ENCODE peak calls at places on chromosomes 5 and 9, in seven cellular contexts. One of them, this sample, is unnamed.

GRCh38 chr5:110900829-110901228 is 162.0 kb downstream of the SLC25A46 start:
- DNase-seq in small intestine: no peak
- DNase-seq in neuronal stem cell: no peak
- DNase-seq in neural progenitor cell: no peak
- DNase-seq in fibroblast of lung: peak
- DNase-seq in heart left ventricle: no peak
- DNase-seq in epithelial cell of prostate: peak
- DNase-seq in this sample: no peak

GRCh38 chr9:122080986-122081385 is 12.1 kb downstream of the TTLL11 start:
- DNase-seq in small intestine: no peak
- DNase-seq in neuronal stem cell: no peak
- DNase-seq in neural progenitor cell: no peak
- DNase-seq in fibroblast of lung: peak
- DNase-seq in heart left ventricle: no peak
- DNase-seq in epithelial cell of prostate: no peak
- DNase-seq in this sample: no peak

GRCh38 chr9:95952471-95952870 is 77.0 kb downstream of the ERCC6L2 start:
- DNase-seq in small intestine: no peak
- DNase-seq in neuronal stem cell: no peak
- DNase-seq in neural progenitor cell: no peak
- DNase-seq in fibroblast of lung: peak
- DNase-seq in heart left ventricle: no peak
- DNase-seq in epithelial cell of prostate: no peak
- DNase-seq in this sample: no peak

GRCh38 chr5:67842806-67843205 is 372.8 kb upstream of the PIK3R1 start:
- DNase-seq in small intestine: no peak
- DNase-seq in neuronal stem cell: no peak
- DNase-seq in neural progenitor cell: peak
- DNase-seq in fibroblast of lung: peak
- DNase-seq in heart left ventricle: no peak
- DNase-seq in epithelial cell of prostate: no peak
- DNase-seq in this sample: peak

GRCh38 chr5:72440207-72440638 is 67.0 kb downstream of the ZNF366 start:
- DNase-seq in small intestine: no peak
- DNase-seq in neuronal stem cell: no peak
- DNase-seq in neural progenitor cell: no peak
- DNase-seq in fibroblast of lung: no peak
- DNase-seq in heart left ventricle: no peak
- DNase-seq in epithelial cell of prostate: no peak
- DNase-seq in this sample: no peak

GRCh38 chr5:72238712-72239445 is 81.2 kb downstream of the MRPS27 start:
- DNase-seq in small intestine: no peak
- DNase-seq in neuronal stem cell: no peak
- DNase-seq in neural progenitor cell: peak
- DNase-seq in fibroblast of lung: no peak
- DNase-seq in heart left ventricle: no peak
- DNase-seq in epithelial cell of prostate: no peak
- DNase-seq in this sample: peak

GRCh38 chr5:179317411-179318192 is 27.7 kb downstream of the ADAMTS2 start:
- DNase-seq in small intestine: no peak
- DNase-seq in neuronal stem cell: no peak
- DNase-seq in neural progenitor cell: no peak
- DNase-seq in fibroblast of lung: no peak
- DNase-seq in heart left ventricle: peak
- DNase-seq in epithelial cell of prostate: no peak
- DNase-seq in this sample: no peak

GRCh38 chr9:69771775-69772418 is 12.1 kb upstream of the PTAR1 start:
- DNase-seq in small intestine: no peak
- DNase-seq in neuronal stem cell: no peak
- DNase-seq in neural progenitor cell: no peak
- DNase-seq in fibroblast of lung: peak
- DNase-seq in heart left ventricle: no peak
- DNase-seq in epithelial cell of prostate: no peak
- DNase-seq in this sample: no peak

GRCh38 chr9:89669361-89669842 is 64.6 kb downstream of the GADD45G start:
- DNase-seq in small intestine: no peak
- DNase-seq in neuronal stem cell: no peak
- DNase-seq in neural progenitor cell: no peak
- DNase-seq in fibroblast of lung: no peak
- DNase-seq in heart left ventricle: no peak
- DNase-seq in epithelial cell of prostate: no peak
- DNase-seq in this sample: no peak

GRCh38 chr5:39108987-39109386 is 34.8 kb upstream of the RICTOR start:
- DNase-seq in small intestine: no peak
- DNase-seq in neuronal stem cell: no peak
- DNase-seq in neural progenitor cell: no peak
- DNase-seq in fibroblast of lung: no peak
- DNase-seq in heart left ventricle: no peak
- DNase-seq in epithelial cell of prostate: no peak
- DNase-seq in this sample: no peak

GRCh38 chr9:38620483-38621433 is at the start of gene ANKRD18A:
- DNase-seq in small intestine: peak
- DNase-seq in neuronal stem cell: peak
- DNase-seq in neural progenitor cell: peak
- DNase-seq in fibroblast of lung: peak
- DNase-seq in heart left ventricle: peak
- DNase-seq in epithelial cell of prostate: peak
- DNase-seq in this sample: peak

GRCh38 chr9:83623634-83623991 is 670 bp downstream of the IDNK start:
- DNase-seq in small intestine: peak
- DNase-seq in neuronal stem cell: no peak
- DNase-seq in neural progenitor cell: no peak
- DNase-seq in fibroblast of lung: no peak
- DNase-seq in heart left ventricle: no peak
- DNase-seq in epithelial cell of prostate: no peak
- DNase-seq in this sample: no peak

GRCh38 chr9:629136-629535 is 212.4 kb upstream of the DMRT1 start:
- DNase-seq in small intestine: no peak
- DNase-seq in neuronal stem cell: no peak
- DNase-seq in neural progenitor cell: no peak
- DNase-seq in fibroblast of lung: no peak
- DNase-seq in heart left ventricle: no peak
- DNase-seq in epithelial cell of prostate: no peak
- DNase-seq in this sample: no peak

GRCh38 chr9:35675204-35675603 is 1.5 kb downstream of the CA9 start:
- DNase-seq in small intestine: peak
- DNase-seq in neuronal stem cell: no peak
- DNase-seq in neural progenitor cell: peak
- DNase-seq in fibroblast of lung: no peak
- DNase-seq in heart left ventricle: no peak
- DNase-seq in epithelial cell of prostate: no peak
- DNase-seq in this sample: peak

GRCh38 chr9:36900136-36900855 is 133.8 kb downstream of the PAX5 start:
- DNase-seq in small intestine: no peak
- DNase-seq in neuronal stem cell: no peak
- DNase-seq in neural progenitor cell: no peak
- DNase-seq in fibroblast of lung: no peak
- DNase-seq in heart left ventricle: no peak
- DNase-seq in epithelial cell of prostate: no peak
- DNase-seq in this sample: no peak

GRCh38 chr5:179621551-179621971 is 1.9 kb downstream of the HNRNPH1 start:
- DNase-seq in small intestine: no peak
- DNase-seq in neuronal stem cell: no peak
- DNase-seq in neural progenitor cell: no peak
- DNase-seq in fibroblast of lung: no peak
- DNase-seq in heart left ventricle: no peak
- DNase-seq in epithelial cell of prostate: no peak
- DNase-seq in this sample: no peak

GRCh38 chr5:34690301-34690700 is 34.2 kb downstream of the RAI14 start:
- DNase-seq in small intestine: no peak
- DNase-seq in neuronal stem cell: no peak
- DNase-seq in neural progenitor cell: no peak
- DNase-seq in fibroblast of lung: no peak
- DNase-seq in heart left ventricle: no peak
- DNase-seq in epithelial cell of prostate: no peak
- DNase-seq in this sample: no peak
- H3K27ac ChIP-seq in small intestine: no peak
- H3K27ac ChIP-seq in neuronal stem cell: no peak
- H3K27ac ChIP-seq in neural progenitor cell: no peak
- H3K27ac ChIP-seq in fibroblast of lung: no peak
- H3K27ac ChIP-seq in heart left ventricle: no peak
- H3K27ac ChIP-seq in epithelial cell of prostate: no peak
- H3K27ac ChIP-seq in this sample: peak

GRCh38 chr9:128435611-128436010 is 15.0 kb downstream of the CERCAM start:
- DNase-seq in small intestine: no peak
- DNase-seq in neuronal stem cell: no peak
- DNase-seq in neural progenitor cell: no peak
- DNase-seq in fibroblast of lung: no peak
- DNase-seq in heart left ventricle: no peak
- DNase-seq in epithelial cell of prostate: no peak
- DNase-seq in this sample: no peak

GRCh38 chr9:128438343-128439109 is 17.3 kb upstream of the ODF2 start:
- DNase-seq in small intestine: peak
- DNase-seq in neuronal stem cell: peak
- DNase-seq in neural progenitor cell: peak
- DNase-seq in fibroblast of lung: peak
- DNase-seq in heart left ventricle: peak
- DNase-seq in epithelial cell of prostate: no peak
- DNase-seq in this sample: peak

GRCh38 chr9:128434340-128434739 is 13.7 kb downstream of the CERCAM start:
- DNase-seq in small intestine: no peak
- DNase-seq in neuronal stem cell: no peak
- DNase-seq in neural progenitor cell: no peak
- DNase-seq in fibroblast of lung: no peak
- DNase-seq in heart left ventricle: no peak
- DNase-seq in epithelial cell of prostate: no peak
- DNase-seq in this sample: no peak

GRCh38 chr9:128442150-128442549 is 13.7 kb upstream of the ODF2 start:
- DNase-seq in small intestine: no peak
- DNase-seq in neuronal stem cell: no peak
- DNase-seq in neural progenitor cell: no peak
- DNase-seq in fibroblast of lung: no peak
- DNase-seq in heart left ventricle: no peak
- DNase-seq in epithelial cell of prostate: no peak
- DNase-seq in this sample: no peak

GRCh38 chr9:128439273-128439672 is 16.5 kb upstream of the ODF2 start:
- DNase-seq in small intestine: no peak
- DNase-seq in neuronal stem cell: no peak
- DNase-seq in neural progenitor cell: no peak
- DNase-seq in fibroblast of lung: no peak
- DNase-seq in heart left ventricle: no peak
- DNase-seq in epithelial cell of prostate: no peak
- DNase-seq in this sample: no peak
- H3K27ac ChIP-seq in small intestine: no peak
- H3K27ac ChIP-seq in neuronal stem cell: no peak
- H3K27ac ChIP-seq in neural progenitor cell: no peak
- H3K27ac ChIP-seq in fibroblast of lung: no peak
- H3K27ac ChIP-seq in heart left ventricle: no peak
- H3K27ac ChIP-seq in epithelial cell of prostate: no peak
- H3K27ac ChIP-seq in this sample: no peak

GRCh38 chr9:113237026-113237425 is 15.7 kb downstream of the SLC31A1 start:
- DNase-seq in small intestine: no peak
- DNase-seq in neuronal stem cell: no peak
- DNase-seq in neural progenitor cell: no peak
- DNase-seq in fibroblast of lung: no peak
- DNase-seq in heart left ventricle: no peak
- DNase-seq in epithelial cell of prostate: no peak
- DNase-seq in this sample: no peak
- H3K27ac ChIP-seq in small intestine: no peak
- H3K27ac ChIP-seq in neuronal stem cell: no peak
- H3K27ac ChIP-seq in neural progenitor cell: no peak
- H3K27ac ChIP-seq in fibroblast of lung: no peak
- H3K27ac ChIP-seq in heart left ventricle: no peak
- H3K27ac ChIP-seq in epithelial cell of prostate: no peak
- H3K27ac ChIP-seq in this sample: no peak

DNA sequence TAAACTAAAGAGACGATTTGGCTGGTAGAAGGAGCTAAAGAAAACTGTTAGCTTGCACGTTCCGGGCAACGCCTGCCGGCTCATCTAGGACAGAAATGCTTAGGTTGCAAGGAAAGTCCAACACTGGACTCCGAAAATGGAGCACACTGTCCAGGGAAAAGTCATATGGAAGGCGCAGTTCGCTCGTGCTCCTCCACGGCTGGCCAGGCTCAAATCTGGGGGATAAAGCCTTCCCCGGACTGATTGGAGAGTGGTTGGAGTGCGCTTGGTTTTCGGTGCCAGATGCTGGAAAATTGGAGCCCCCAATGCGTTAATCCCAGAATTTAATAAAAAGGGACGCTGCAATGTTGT is 947 bp downstream of the CDH6 start:
- DNase-seq in small intestine: peak
- DNase-seq in neuronal stem cell: no peak
- DNase-seq in neural progenitor cell: peak
- DNase-seq in fibroblast of lung: peak
- DNase-seq in heart left ventricle: no peak
- DNase-seq in epithelial cell of prostate: no peak
- DNase-seq in this sample: no peak
- H3K27ac ChIP-seq in small intestine: no peak
- H3K27ac ChIP-seq in neuronal stem cell: no peak
- H3K27ac ChIP-seq in neural progenitor cell: no peak
- H3K27ac ChIP-seq in fibroblast of lung: no peak
- H3K27ac ChIP-seq in heart left ventricle: peak
- H3K27ac ChIP-seq in epithelial cell of prostate: no peak
- H3K27ac ChIP-seq in this sample: no peak

DNA sequence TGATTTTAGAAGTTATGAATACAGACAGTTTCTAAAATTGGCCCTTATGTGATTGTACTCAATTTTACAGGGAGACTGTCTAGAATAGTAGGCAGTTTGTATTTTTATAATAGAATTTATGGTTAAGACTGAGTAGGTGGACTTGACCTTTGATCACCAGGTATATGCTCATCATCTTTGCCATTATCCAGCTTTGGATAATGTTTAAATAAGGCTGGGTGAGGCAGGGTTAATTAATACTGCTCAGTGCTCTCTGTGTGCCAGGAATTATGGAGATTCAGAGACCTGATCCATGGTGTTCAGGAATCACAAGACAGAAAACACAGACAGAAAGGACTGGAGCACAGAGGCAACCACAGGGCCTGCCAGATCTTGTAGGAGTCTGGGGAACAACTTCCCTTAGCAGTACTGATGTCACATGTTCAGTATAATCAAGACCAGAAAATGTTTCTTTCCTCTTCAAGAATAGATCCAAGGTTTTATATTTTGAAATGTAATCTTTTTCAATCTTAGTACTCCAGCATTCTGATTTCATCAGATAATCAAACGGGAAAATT is 186.3 kb upstream of the ADCY2 start:
- DNase-seq in small intestine: peak
- DNase-seq in neuronal stem cell: no peak
- DNase-seq in neural progenitor cell: no peak
- DNase-seq in fibroblast of lung: no peak
- DNase-seq in heart left ventricle: no peak
- DNase-seq in epithelial cell of prostate: peak
- DNase-seq in this sample: no peak
- H3K27ac ChIP-seq in small intestine: no peak
- H3K27ac ChIP-seq in neuronal stem cell: no peak
- H3K27ac ChIP-seq in neural progenitor cell: no peak
- H3K27ac ChIP-seq in fibroblast of lung: no peak
- H3K27ac ChIP-seq in heart left ventricle: no peak
- H3K27ac ChIP-seq in epithelial cell of prostate: peak
- H3K27ac ChIP-seq in this sample: no peak

DNA sequence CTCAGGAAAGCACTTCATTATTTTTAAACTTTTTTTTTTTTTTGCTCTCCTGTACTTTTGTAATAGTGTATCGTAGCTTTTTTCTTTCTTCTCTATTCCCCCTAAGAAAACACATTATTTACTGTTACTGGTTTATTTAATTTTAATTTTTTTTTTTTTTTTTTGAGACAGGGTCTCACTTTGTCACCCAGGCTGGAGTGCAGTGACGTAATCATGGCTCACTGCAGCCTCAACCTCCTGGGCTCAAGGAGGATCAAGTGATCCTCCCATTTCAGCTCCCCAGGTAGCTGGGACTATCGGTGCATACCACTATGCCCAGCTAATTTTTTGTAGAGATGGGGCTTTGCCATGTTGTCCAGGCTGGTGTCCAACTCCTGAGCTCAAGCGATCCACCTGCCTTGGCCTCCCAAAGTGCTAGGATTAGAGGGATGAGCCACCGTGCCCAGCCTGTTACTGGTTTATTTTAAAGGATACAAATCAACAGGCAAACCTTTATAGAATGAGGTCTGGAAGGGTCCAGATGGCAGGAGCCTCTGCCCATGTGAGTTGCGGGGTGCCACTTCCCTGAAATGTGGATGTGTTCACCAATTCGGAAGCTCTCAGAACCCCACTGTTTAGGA is 49.0 kb upstream of the TNFSF15 start:
- DNase-seq in small intestine: no peak
- DNase-seq in neuronal stem cell: no peak
- DNase-seq in neural progenitor cell: no peak
- DNase-seq in fibroblast of lung: no peak
- DNase-seq in heart left ventricle: no peak
- DNase-seq in epithelial cell of prostate: no peak
- DNase-seq in this sample: no peak
- H3K27ac ChIP-seq in small intestine: no peak
- H3K27ac ChIP-seq in neuronal stem cell: no peak
- H3K27ac ChIP-seq in neural progenitor cell: no peak
- H3K27ac ChIP-seq in fibroblast of lung: no peak
- H3K27ac ChIP-seq in heart left ventricle: no peak
- H3K27ac ChIP-seq in epithelial cell of prostate: no peak
- H3K27ac ChIP-seq in this sample: no peak

This sample was measured in GM23338.